ENCODE peak calls at places on chromosomes 7 and 10, in ten cellular contexts. One of them, this sample, is unnamed.

GRCh38 chr7:66183700-66184099 is 21.4 kb upstream of the TPST1 start:
- DNase-seq in IMR-90: peak; percentile 96
- DNase-seq in transverse colon: no peak
- DNase-seq in thyroid gland: no peak
- DNase-seq in heart left ventricle: no peak
- DNase-seq in A549: no peak
- DNase-seq in gastrocnemius medialis: no peak
- DNase-seq in GM12878: no peak
- DNase-seq in ovary: no peak
- DNase-seq in spleen: no peak
- DNase-seq in this sample: no peak

GRCh38 chr7:130441408-130441854 is 615 bp upstream of the CEP41 start:
- DNase-seq in thyroid gland: peak; percentile 3
- DNase-seq in ovary: no peak
- DNase-seq in A549: peak; percentile 51
- DNase-seq in spleen: no peak
- DNase-seq in heart left ventricle: no peak
- DNase-seq in GM12878: no peak
- DNase-seq in transverse colon: no peak
- DNase-seq in gastrocnemius medialis: no peak
- DNase-seq in IMR-90: peak; percentile 12
- DNase-seq in this sample: no peak

GRCh38 chr10:44911081-44911540 is at the start of gene TMEM72:
- DNase-seq in spleen: no peak
- DNase-seq in gastrocnemius medialis: no peak
- DNase-seq in ovary: no peak
- DNase-seq in heart left ventricle: no peak
- DNase-seq in thyroid gland: peak; percentile 91
- DNase-seq in GM12878: no peak
- DNase-seq in IMR-90: no peak
- DNase-seq in transverse colon: peak; percentile 75
- DNase-seq in A549: peak; percentile 19
- DNase-seq in this sample: peak; percentile 53

GRCh38 chr7:101891936-101892640 is 74.7 kb downstream of the CUX1 start:
- DNase-seq in heart left ventricle: no peak
- DNase-seq in IMR-90: no peak
- DNase-seq in gastrocnemius medialis: no peak
- DNase-seq in GM12878: no peak
- DNase-seq in ovary: no peak
- DNase-seq in A549: no peak
- DNase-seq in thyroid gland: no peak
- DNase-seq in transverse colon: no peak
- DNase-seq in spleen: no peak
- DNase-seq in this sample: no peak

GRCh38 chr7:34260282-34260681 is 354.9 kb downstream of the BMPER start:
- DNase-seq in A549: peak; percentile 62
- DNase-seq in GM12878: no peak
- DNase-seq in heart left ventricle: no peak
- DNase-seq in spleen: no peak
- DNase-seq in ovary: no peak
- DNase-seq in gastrocnemius medialis: no peak
- DNase-seq in IMR-90: peak; percentile 94
- DNase-seq in thyroid gland: no peak
- DNase-seq in transverse colon: no peak
- DNase-seq in this sample: no peak

GRCh38 chr7:29237483-29237882 is 42.9 kb downstream of the CHN2 start:
- DNase-seq in ovary: no peak
- DNase-seq in gastrocnemius medialis: no peak
- DNase-seq in transverse colon: no peak
- DNase-seq in thyroid gland: no peak
- DNase-seq in A549: no peak
- DNase-seq in heart left ventricle: no peak
- DNase-seq in spleen: no peak
- DNase-seq in GM12878: no peak
- DNase-seq in IMR-90: no peak
- DNase-seq in this sample: no peak

GRCh38 chr10:119737827-119738226 is 12.0 kb downstream of the INPP5F start:
- DNase-seq in gastrocnemius medialis: peak; percentile 47
- DNase-seq in thyroid gland: no peak
- DNase-seq in heart left ventricle: no peak
- DNase-seq in A549: peak; percentile 94
- DNase-seq in spleen: no peak
- DNase-seq in ovary: no peak
- DNase-seq in GM12878: no peak
- DNase-seq in IMR-90: peak; percentile 88
- DNase-seq in transverse colon: peak; percentile 30
- DNase-seq in this sample: no peak

GRCh38 chr10:16856567-16856966 is 39.3 kb upstream of the RSU1 start:
- DNase-seq in thyroid gland: no peak
- DNase-seq in IMR-90: no peak
- DNase-seq in gastrocnemius medialis: no peak
- DNase-seq in GM12878: no peak
- DNase-seq in A549: no peak
- DNase-seq in transverse colon: no peak
- DNase-seq in spleen: no peak
- DNase-seq in heart left ventricle: no peak
- DNase-seq in ovary: no peak
- DNase-seq in this sample: no peak

GRCh38 chr10:51832652-51833383 is 133.4 kb upstream of the CSTF2T start:
- DNase-seq in thyroid gland: peak; percentile 3
- DNase-seq in heart left ventricle: no peak
- DNase-seq in GM12878: peak; percentile 8
- DNase-seq in A549: no peak
- DNase-seq in gastrocnemius medialis: no peak
- DNase-seq in IMR-90: peak; percentile 93
- DNase-seq in spleen: no peak
- DNase-seq in transverse colon: no peak
- DNase-seq in ovary: no peak
- DNase-seq in this sample: no peak

GRCh38 chr10:90939648-90940047 is 18.8 kb upstream of the ANKRD1 start:
- DNase-seq in transverse colon: no peak
- DNase-seq in GM12878: no peak
- DNase-seq in gastrocnemius medialis: no peak
- DNase-seq in A549: no peak
- DNase-seq in IMR-90: no peak
- DNase-seq in thyroid gland: no peak
- DNase-seq in heart left ventricle: no peak
- DNase-seq in spleen: no peak
- DNase-seq in ovary: no peak
- DNase-seq in this sample: no peak

GRCh38 chr7:118839544-118839943 is 615.0 kb downstream of the ANKRD7 start:
- DNase-seq in A549: no peak
- DNase-seq in GM12878: no peak
- DNase-seq in heart left ventricle: no peak
- DNase-seq in spleen: no peak
- DNase-seq in IMR-90: no peak
- DNase-seq in transverse colon: no peak
- DNase-seq in ovary: no peak
- DNase-seq in gastrocnemius medialis: no peak
- DNase-seq in thyroid gland: no peak
- DNase-seq in this sample: no peak

GRCh38 chr7:22445871-22446270 is 54.1 kb downstream of the STEAP1B start:
- DNase-seq in GM12878: no peak
- DNase-seq in gastrocnemius medialis: no peak
- DNase-seq in IMR-90: no peak
- DNase-seq in A549: no peak
- DNase-seq in ovary: no peak
- DNase-seq in thyroid gland: no peak
- DNase-seq in heart left ventricle: no peak
- DNase-seq in transverse colon: no peak
- DNase-seq in spleen: no peak
- DNase-seq in this sample: no peak
- H3K27ac ChIP-seq in GM12878: peak overlapping the region; percentile 67
- H3K27ac ChIP-seq in gastrocnemius medialis: peak overlapping the region; percentile 61
- H3K27ac ChIP-seq in IMR-90: no peak overlapping the region
- H3K27ac ChIP-seq in A549: no peak overlapping the region
- H3K27ac ChIP-seq in ovary: no peak overlapping the region
- H3K27ac ChIP-seq in thyroid gland: no peak overlapping the region
- H3K27ac ChIP-seq in heart left ventricle: peak overlapping the region; percentile 11
- H3K27ac ChIP-seq in transverse colon: peak overlapping the region; percentile 70
- H3K27ac ChIP-seq in spleen: peak overlapping the region; percentile 78
- H3K27ac ChIP-seq in this sample: peak overlapping the region; percentile 41

DNA sequence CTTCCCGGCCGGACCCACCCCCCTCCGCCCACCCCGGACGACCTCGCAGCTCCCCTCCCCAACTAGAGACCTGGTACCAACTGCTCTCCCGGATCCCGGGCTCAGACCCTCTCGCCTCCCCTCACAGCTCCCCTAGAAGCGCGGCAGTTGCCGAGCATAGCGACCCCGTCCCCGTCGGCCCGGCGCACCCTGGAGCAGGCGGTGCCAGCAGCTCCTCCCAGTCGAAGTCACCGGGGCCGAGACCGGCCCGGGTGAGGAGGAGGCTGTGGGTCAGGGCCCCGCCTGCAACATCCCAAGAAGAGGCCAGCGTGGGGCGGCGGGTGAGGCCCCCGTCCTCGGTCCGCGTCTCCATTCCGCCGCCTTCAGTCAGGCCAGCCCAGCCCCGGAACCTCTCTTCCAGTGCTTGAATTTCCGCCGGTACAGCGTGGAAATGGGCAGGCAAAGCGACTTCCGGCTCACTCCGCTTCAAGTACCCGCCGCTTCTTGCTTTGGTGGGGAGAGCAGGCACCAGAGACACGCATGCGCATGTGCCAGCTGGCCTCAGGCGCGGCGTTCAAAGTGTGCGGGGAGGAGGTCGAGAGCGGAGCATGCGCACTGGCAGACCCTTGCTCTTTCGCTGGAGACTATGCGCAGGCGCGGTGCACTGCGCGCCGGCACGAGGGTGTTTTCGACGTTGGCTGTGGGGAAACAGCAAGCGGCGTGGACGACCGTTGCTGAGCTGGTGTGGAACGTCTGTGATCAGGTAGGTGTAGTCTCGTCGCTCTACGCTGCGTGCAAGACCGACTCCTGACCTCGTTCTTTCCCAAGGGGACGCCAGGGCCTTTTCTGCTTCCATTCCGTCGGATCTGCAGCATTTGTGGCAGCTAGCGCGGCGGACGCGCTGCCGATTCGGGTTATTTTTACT is at the start of gene C10orf88:
- DNase-seq in heart left ventricle: peak; percentile 97
- DNase-seq in GM12878: peak; percentile 96
- DNase-seq in spleen: peak; percentile 98
- DNase-seq in transverse colon: peak; percentile 97
- DNase-seq in ovary: peak; percentile 97
- DNase-seq in IMR-90: peak; percentile 99
- DNase-seq in gastrocnemius medialis: peak; percentile 95
- DNase-seq in A549: peak; percentile 94
- DNase-seq in thyroid gland: peak; percentile 98
- DNase-seq in this sample: peak; percentile 94
- TF ChIP-seq POLR2A in heart left ventricle: no peak
- TF ChIP-seq POLR2A in GM12878: peak; percentile 89
- TF ChIP-seq POLR2A in spleen: no peak
- TF ChIP-seq POLR2A in transverse colon: peak; percentile 40
- TF ChIP-seq POLR2A in ovary: peak; percentile 17
- TF ChIP-seq POLR2A in IMR-90: no peak
- TF ChIP-seq POLR2A in gastrocnemius medialis: no peak
- TF ChIP-seq POLR2A in A549: peak; percentile 66
- TF ChIP-seq POLR2A in thyroid gland: peak; percentile 54
- TF ChIP-seq POLR2A in this sample: peak; percentile 47

GRCh38 chr10:94412439-94412838 is 10.1 kb downstream of the TBC1D12 start:
- DNase-seq in gastrocnemius medialis: no peak
- DNase-seq in transverse colon: no peak
- DNase-seq in IMR-90: peak; percentile 68
- DNase-seq in ovary: no peak
- DNase-seq in thyroid gland: no peak
- DNase-seq in spleen: no peak
- DNase-seq in A549: no peak
- DNase-seq in heart left ventricle: no peak
- DNase-seq in GM12878: no peak
- DNase-seq in this sample: no peak

GRCh38 chr10:94411304-94411703 is 9.0 kb downstream of the TBC1D12 start:
- DNase-seq in thyroid gland: no peak
- DNase-seq in A549: no peak
- DNase-seq in transverse colon: no peak
- DNase-seq in gastrocnemius medialis: no peak
- DNase-seq in spleen: no peak
- DNase-seq in ovary: no peak
- DNase-seq in IMR-90: no peak
- DNase-seq in GM12878: no peak
- DNase-seq in heart left ventricle: no peak
- DNase-seq in this sample: no peak

GRCh38 chr10:94407668-94408067 is 5.3 kb downstream of the TBC1D12 start:
- DNase-seq in transverse colon: no peak
- DNase-seq in GM12878: no peak
- DNase-seq in gastrocnemius medialis: no peak
- DNase-seq in IMR-90: no peak
- DNase-seq in ovary: no peak
- DNase-seq in spleen: no peak
- DNase-seq in thyroid gland: no peak
- DNase-seq in A549: no peak
- DNase-seq in heart left ventricle: no peak
- DNase-seq in this sample: no peak

GRCh38 chr10:94405406-94405805 is 3.1 kb downstream of the TBC1D12 start:
- DNase-seq in transverse colon: no peak
- DNase-seq in GM12878: no peak
- DNase-seq in spleen: no peak
- DNase-seq in IMR-90: no peak
- DNase-seq in heart left ventricle: no peak
- DNase-seq in ovary: no peak
- DNase-seq in thyroid gland: no peak
- DNase-seq in A549: no peak
- DNase-seq in gastrocnemius medialis: no peak
- DNase-seq in this sample: no peak

DNA sequence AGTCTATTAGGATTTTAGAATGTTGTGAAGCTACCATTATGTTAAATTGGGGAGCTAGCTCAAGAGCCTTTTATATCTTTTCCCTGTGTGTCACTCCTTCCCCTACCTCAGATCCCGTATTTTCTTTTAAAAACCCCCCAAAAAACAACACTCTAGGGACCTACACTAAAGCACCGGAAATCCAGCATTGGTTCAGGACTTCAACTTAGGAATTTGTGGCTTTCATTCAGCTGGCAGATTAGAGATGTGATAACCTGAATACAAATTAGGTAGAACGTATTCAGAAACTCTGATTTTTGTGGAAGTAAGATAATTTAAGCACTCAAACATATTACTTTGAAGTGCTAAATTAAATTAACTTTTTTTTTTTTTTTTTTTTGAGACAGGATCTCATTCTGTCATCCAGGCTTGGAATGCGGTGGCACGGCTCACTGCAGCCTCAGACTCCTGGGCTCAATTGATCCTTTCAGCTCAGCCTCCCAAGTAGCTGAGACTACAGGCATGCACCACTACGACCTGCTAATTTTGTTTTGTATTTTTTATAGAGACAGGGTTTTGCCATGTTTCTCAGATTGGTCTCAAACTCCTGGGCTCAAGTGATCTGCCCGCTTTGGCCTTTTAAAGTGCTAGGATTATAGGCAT is 6.8 kb downstream of the TBC1D12 start:
- DNase-seq in spleen: no peak
- DNase-seq in gastrocnemius medialis: no peak
- DNase-seq in IMR-90: no peak
- DNase-seq in heart left ventricle: no peak
- DNase-seq in transverse colon: no peak
- DNase-seq in A549: no peak
- DNase-seq in ovary: no peak
- DNase-seq in thyroid gland: no peak
- DNase-seq in GM12878: no peak
- DNase-seq in this sample: no peak
- H3K27ac ChIP-seq in spleen: no peak overlapping the region
- H3K27ac ChIP-seq in gastrocnemius medialis: no peak overlapping the region
- H3K27ac ChIP-seq in IMR-90: no peak overlapping the region
- H3K27ac ChIP-seq in heart left ventricle: no peak overlapping the region
- H3K27ac ChIP-seq in transverse colon: no peak overlapping the region
- H3K27ac ChIP-seq in A549: no peak overlapping the region
- H3K27ac ChIP-seq in ovary: no peak overlapping the region
- H3K27ac ChIP-seq in thyroid gland: no peak overlapping the region
- H3K27ac ChIP-seq in GM12878: no peak overlapping the region
- H3K27ac ChIP-seq in this sample: no peak overlapping the region

GRCh38 chr7:106518239-106518638 is 142.7 kb downstream of the CCDC71L start:
- DNase-seq in IMR-90: no peak
- DNase-seq in spleen: no peak
- DNase-seq in transverse colon: no peak
- DNase-seq in GM12878: no peak
- DNase-seq in heart left ventricle: no peak
- DNase-seq in thyroid gland: no peak
- DNase-seq in A549: no peak
- DNase-seq in gastrocnemius medialis: no peak
- DNase-seq in ovary: no peak
- DNase-seq in this sample: no peak
- TF ChIP-seq POLR2A in IMR-90: no peak
- TF ChIP-seq POLR2A in spleen: no peak
- TF ChIP-seq POLR2A in transverse colon: no peak
- TF ChIP-seq POLR2A in GM12878: no peak
- TF ChIP-seq POLR2A in heart left ventricle: no peak
- TF ChIP-seq POLR2A in thyroid gland: no peak
- TF ChIP-seq POLR2A in A549: no peak
- TF ChIP-seq POLR2A in gastrocnemius medialis: no peak
- TF ChIP-seq POLR2A in ovary: no peak
- TF ChIP-seq POLR2A in this sample: no peak